ENCODE peak calls at places on chromosomes 2 and 18, in four cellular contexts. I is NCI-H774, C is G401, Z is fibroblast of lung. T is an unnamed sample.
A peak's percentile ranks its signal among the peaks of the same experiment; 100 is the strongest.

GRCh38 chr2:134433934-134434333 is 180.1 kb downstream of the MGAT5 start:
- DNase-seq in I (no peak), C (no peak), Z (no peak), T (no peak)

GRCh38 chr2:61993422-61994024 is 88.0 kb downstream of the COMMD1 start:
- DNase-seq in I (no peak), C (peak; percentile 46), Z (peak; percentile 41), T (peak; percentile 76)

GRCh38 chr2:1339757-1340515 is 73.3 kb upstream of the TPO start:
- DNase-seq in C (no peak), Z (no peak), I (no peak), T (no peak)

GRCh38 chr2:150286730-150287362 is 200.6 kb downstream of the RND3 start:
- DNase-seq in C (no peak), I (no peak), Z (peak; percentile 46), T (no peak)

GRCh38 chr18:62339106-62339988 is 14.2 kb downstream of the TNFRSF11A start:
- DNase-seq in C (no peak), I (no peak), Z (peak; percentile 89), T (no peak)

GRCh38 chr2:216115224-216115582 is 6.1 kb downstream of the XRCC5 start:
- DNase-seq in C (no peak), Z (peak; percentile 25), I (peak; percentile 31), T (no peak)

GRCh38 chr2:214104967-214105366 is 305.9 kb upstream of the VWC2L start:
- DNase-seq in I (no peak), Z (no peak), C (no peak), T (no peak)

GRCh38 chr2:97748397-97748796 is 35.0 kb downstream of the ZAP70 start:
- DNase-seq in Z (no peak), C (peak; percentile 47), I (no peak), T (peak; percentile 40)

GRCh38 chr2:120591572-120591971 is 144.1 kb upstream of the GLI2 start:
- DNase-seq in Z (no peak), I (no peak), C (no peak), T (no peak)

GRCh38 chr2:229348135-229348534 is 77.0 kb upstream of the PID1 start:
- DNase-seq in C (no peak), I (no peak), Z (peak; percentile 32), T (peak; percentile 87)

GRCh38 chr2:69645926-69646325 is 2.4 kb upstream of the AAK1 start:
- DNase-seq in C (no peak), I (no peak), Z (no peak), T (no peak)

GRCh38 chr2:12033494-12033893 is 287.1 kb downstream of the LPIN1 start:
- DNase-seq in I (no peak), C (no peak), Z (no peak), T (no peak)

GRCh38 chr2:118123561-118124232 is 35.4 kb downstream of the INSIG2 start:
- DNase-seq in Z (peak; percentile 90), C (no peak), I (no peak), T (peak; percentile 46)

GRCh38 chr2:224778474-224778877 is 62.3 kb upstream of the CCDC195 start:
- DNase-seq in C (peak; percentile 61), I (peak; percentile 48), Z (peak; percentile 47), T (peak; percentile 82)

GRCh38 chr18:48347756-48348326 is 61.3 kb downstream of the ZBTB7C start:
- DNase-seq in I (no peak), C (no peak), Z (no peak), T (no peak)

GRCh38 chr2:105308785-105309540 is 20.6 kb downstream of the TGFBRAP1 start:
- DNase-seq in C (no peak), I (no peak), Z (no peak), T (no peak)

GRCh38 chr2:127154985-127155650 is 48.2 kb upstream of the BIN1 start:
- DNase-seq in C (no peak), Z (peak; percentile 79), I (no peak), T (peak; percentile 85)

GRCh38 chr18:40006553-40007073 is 1948.4 kb upstream of the PIK3C3 start:
- DNase-seq in Z (no peak), I (no peak), C (peak; percentile 34), T (no peak)

GRCh38 chr2:86066007-86066578 is 39.6 kb downstream of the POLR1A start:
- DNase-seq in Z (no peak), C (no peak), I (no peak), T (no peak)

GRCh38 chr2:237236188-237236587 is 150.5 kb downstream of the COPS8 start:
- DNase-seq in C (no peak), Z (peak; percentile 65), I (no peak), T (peak; percentile 57)

GRCh38 chr18:58335223-58335622 is 291.2 kb downstream of the NEDD4L start:
- DNase-seq in C (no peak), Z (no peak), I (no peak), T (no peak)

GRCh38 chr18:23191952-23192662 is 56.8 kb downstream of the CABLES1 start:
- DNase-seq in Z (peak; percentile 90), C (peak; percentile 9), I (no peak), T (peak; percentile 33)

GRCh38 chr2:67159929-67160328 is 237.2 kb upstream of the ETAA1 start:
- DNase-seq in I (no peak), C (no peak), Z (peak; percentile 31), T (peak; percentile 56)

GRCh38 chr2:226418521-226418920 is 381.1 kb downstream of the IRS1 start:
- DNase-seq in Z (no peak), C (no peak), I (no peak), T (no peak)

GRCh38 chr18:9902832-9903231 is 11.0 kb upstream of the VAPA start:
- DNase-seq in Z (no peak), I (no peak), C (no peak), T (no peak)

GRCh38 chr18:79245517-79246001 is 150.2 kb upstream of the NFATC1 start:
- DNase-seq in C (no peak), I (no peak), Z (no peak), T (no peak)

GRCh38 chr2:165499131-165499530 is 29.6 kb downstream of the CSRNP3 start:
- DNase-seq in I (no peak), Z (no peak), C (peak; percentile 14), T (peak; percentile 28)

GRCh38 chr2:160006466-160006865 is 55.9 kb downstream of the PLA2R1 start:
- DNase-seq in I (no peak), Z (peak; percentile 16), C (no peak), T (no peak)

GRCh38 chr2:172817411-172817810 is 81.8 kb downstream of the RAPGEF4 start:
- DNase-seq in C (no peak), I (no peak), Z (peak; percentile 36), T (peak; percentile 40)

GRCh38 chr2:21039080-21039556 is 4.8 kb downstream of the APOB start:
- DNase-seq in Z (no peak), C (no peak), I (no peak), T (no peak)

GRCh38 chr2:202105025-202105424 is 32.0 kb downstream of the KIAA2012 start:
- DNase-seq in C (no peak), I (no peak), Z (no peak), T (no peak)

GRCh38 chr2:99337931-99338580 is 867 bp downstream of the EIF5B start:
- DNase-seq in C (no peak), Z (peak; percentile 17), I (no peak), T (peak; percentile 20)

T was measured in foreskin fibroblast.